ENCODE peak calls at places on chromosomes 11 and 22, in six cellular contexts. F is stomach, E is right lobe of liver, Z is AG04450, K is heart right ventricle, B is tibial artery. H is an unnamed sample.
A peak's percentile ranks its signal among the peaks of the same experiment; 100 is the strongest.

GRCh38 chr11:74084796-74085541 is 76.1 kb upstream of the UCP3 start:
- DNase-seq in F (no peak), E (no peak), Z (no peak), K (no peak), B (no peak), H (no peak)

GRCh38 chr11:67270256-67271211 is 4.3 kb downstream of the GRK2 start:
- DNase-seq in F (no peak), E (peak; percentile 70), Z (no peak), K (peak; percentile 74), B (peak; percentile 80), H (no peak)

GRCh38 chr22:19834599-19834998 is 20.1 kb downstream of the GNB1L start:
- DNase-seq in F (no peak), E (no peak), Z (no peak), K (no peak), B (no peak), H (no peak)

GRCh38 chr22:41512421-41513194 is 31.7 kb downstream of the POLR3H start:
- DNase-seq in F (no peak), E (no peak), Z (no peak), K (no peak), B (peak; percentile 72), H (no peak)

GRCh38 chr11:111631666-111632039 is 29.4 kb downstream of the SIK2 start:
- DNase-seq in F (no peak), E (no peak), Z (peak; percentile 53), K (no peak), B (no peak), H (no peak)

GRCh38 chr11:76613901-76614300 is 56.6 kb downstream of the LRRC32 start:
- DNase-seq in F (no peak), E (no peak), Z (no peak), K (no peak), B (peak; percentile 46), H (no peak)

GRCh38 chr11:65719887-65720236 is 736 bp downstream of the RNASEH2C start:
- DNase-seq in F (no peak), E (no peak), Z (no peak), K (no peak), B (no peak), H (no peak)

GRCh38 chr11:48005878-48006277 is 25.5 kb downstream of the PTPRJ start:
- DNase-seq in F (no peak), E (no peak), Z (no peak), K (no peak), B (peak; percentile 59), H (no peak)

GRCh38 chr11:45209904-45210699 is 63.7 kb downstream of the PRDM11 start:
- DNase-seq in F (peak; percentile 45), E (peak; percentile 62), Z (no peak), K (peak; percentile 84), B (peak; percentile 94), H (no peak)

GRCh38 chr22:49983148-49984042 is 22.8 kb downstream of the PIM3 start:
- DNase-seq in F (no peak), E (no peak), Z (no peak), K (no peak), B (peak; percentile 64), H (no peak)
- TF ChIP-seq CTCF in F (no peak), E (peak; percentile 38), Z (peak; percentile 42), K (peak; percentile 52), B (no peak), H (peak; percentile 70)

GRCh38 chr11:20873054-20873453 is 203.7 kb downstream of the NELL1 start:
- DNase-seq in F (no peak), E (no peak), Z (no peak), K (no peak), B (no peak), H (no peak)
- TF ChIP-seq CTCF in F (no peak), E (peak; percentile 11), Z (no peak), K (no peak), B (no peak), H (peak; percentile 71)

GRCh38 chr11:6568191-6568918 is 35.1 kb downstream of the RRP8 start:
- DNase-seq in F (peak; percentile 66), E (no peak), Z (peak; percentile 38), K (peak; percentile 66), B (no peak), H (no peak)
- TF ChIP-seq CTCF in F (no peak), E (no peak), Z (peak; percentile 13), K (no peak), B (no peak), H (no peak)

GRCh38 chr11:104476898-104477297 is 313.0 kb upstream of the PDGFD start:
- DNase-seq in F (no peak), E (no peak), Z (no peak), K (no peak), B (no peak), H (no peak)

DNA sequence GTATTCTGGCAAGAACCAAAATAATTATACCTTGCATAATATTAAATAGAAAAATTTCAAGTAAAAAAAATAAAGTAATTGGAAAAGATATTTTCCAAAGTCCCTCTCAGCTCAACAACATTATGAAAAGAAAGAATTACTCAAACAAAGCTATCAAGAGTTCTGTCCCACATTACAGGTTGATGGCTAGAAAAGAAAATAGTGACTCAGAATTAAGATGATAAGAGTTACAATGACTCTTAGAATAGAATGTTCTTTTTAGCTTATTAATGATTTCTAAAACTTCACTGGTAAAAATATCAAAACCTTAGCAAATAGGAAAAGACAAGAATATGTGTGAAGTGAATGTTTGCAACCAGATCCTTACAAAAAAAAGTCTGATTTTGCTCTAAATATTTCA is 312.5 kb upstream of the PDGFD start:
- DNase-seq in F (no peak), E (no peak), Z (no peak), K (no peak), B (no peak), H (no peak)
- TF ChIP-seq CTCF in F (no peak), E (no peak), Z (no peak), K (no peak), B (no peak), H (no peak)

DNA sequence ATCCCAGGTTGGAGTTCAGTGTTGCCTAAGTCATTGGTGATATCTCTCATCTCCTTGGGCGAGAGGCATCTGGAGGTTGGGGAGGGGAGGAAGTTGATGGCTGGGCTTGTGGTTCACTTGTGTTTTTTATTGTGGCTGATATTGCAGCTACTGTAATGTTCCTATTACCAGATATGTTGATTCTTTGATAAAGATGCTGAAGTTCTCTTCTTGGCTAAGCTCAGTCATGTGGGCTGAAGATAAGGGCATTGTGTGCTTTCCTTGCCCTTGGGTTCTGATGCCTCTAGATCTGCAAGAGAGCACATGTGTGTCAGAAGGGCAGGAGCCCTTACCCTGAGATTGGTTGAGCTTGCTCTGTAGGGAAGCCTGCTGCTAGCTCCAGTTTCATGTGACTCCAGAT is 12.0 kb downstream of the STX3 start:
- DNase-seq in F (no peak), E (no peak), Z (no peak), K (no peak), B (no peak), H (no peak)
- TF ChIP-seq CTCF in F (no peak), E (no peak), Z (no peak), K (no peak), B (no peak), H (no peak)

DNA sequence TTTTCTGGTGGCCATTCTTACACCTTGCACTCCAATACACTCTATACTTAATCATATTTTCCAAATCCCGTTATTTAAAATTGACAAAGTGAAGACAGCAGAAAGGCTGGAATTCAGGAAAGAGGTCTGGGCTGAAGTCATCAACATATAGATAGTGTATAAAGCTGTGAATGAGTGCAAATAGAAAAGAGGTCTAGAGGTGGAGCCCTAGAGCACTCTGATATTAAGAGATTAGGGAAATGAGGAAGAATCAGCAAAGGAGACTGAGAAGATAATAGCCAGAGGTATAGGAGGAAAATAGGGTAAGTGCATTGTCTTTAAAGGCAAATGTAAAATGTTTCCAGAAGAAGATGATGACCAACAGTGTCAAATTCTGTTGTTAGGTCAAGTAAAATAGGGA is 7.9 kb downstream of the CTR9 start:
- DNase-seq in F (no peak), E (no peak), Z (no peak), K (no peak), B (no peak), H (no peak)
- TF ChIP-seq CTCF in F (no peak), E (no peak), Z (peak; percentile 34), K (no peak), B (no peak), H (peak; percentile 20)

H was measured in type B pancreatic cell.